ENCODE peak calls at places on chromosomes 2 and 18, in six cellular contexts. E is colonic mucosa, U is uterus, H is lower lobe of right lung, W is transverse colon, Z is tibial nerve. F is an unnamed sample.

GRCh38 chr2:72148975-72149555 is 1.4 kb upstream of the CYP26B1 start:
- DNase-seq in E (peak; percentile 60), U (peak; percentile 47), H (no peak), W (peak; percentile 46), Z (peak; percentile 42), F (no peak)

GRCh38 chr18:12056884-12057402 is 36.7 kb upstream of the ANKRD62 start:
- DNase-seq in E (no peak), U (no peak), H (no peak), W (no peak), Z (no peak), F (no peak)

GRCh38 chr18:58216071-58216471 is 172.0 kb downstream of the NEDD4L start:
- DNase-seq in E (peak; percentile 69), U (peak; percentile 36), H (no peak), W (peak; percentile 44), Z (no peak), F (no peak)

GRCh38 chr2:177201919-177202346 is 10.7 kb upstream of the HNRNPA3 start:
- DNase-seq in E (no peak), U (no peak), H (no peak), W (no peak), Z (no peak), F (no peak)

GRCh38 chr18:331231-331771 is 63.5 kb upstream of the THOC1 start:
- DNase-seq in E (no peak), U (peak; percentile 52), H (no peak), W (no peak), Z (no peak), F (no peak)

GRCh38 chr2:112187805-112188596 is 49.8 kb downstream of the FBLN7 start:
- DNase-seq in E (peak; percentile 28), U (no peak), H (no peak), W (peak; percentile 22), Z (no peak), F (no peak)

GRCh38 chr2:226184540-226184939 is 615.1 kb downstream of the IRS1 start:
- DNase-seq in E (no peak), U (no peak), H (no peak), W (no peak), Z (no peak), F (no peak)

GRCh38 chr2:237773826-237774225 is 24.8 kb upstream of the RBM44 start:
- DNase-seq in E (no peak), U (no peak), H (no peak), W (no peak), Z (no peak), F (no peak)

GRCh38 chr2:161947394-161947793 is 126.6 kb downstream of the DPP4 start:
- DNase-seq in E (no peak), U (no peak), H (no peak), W (no peak), Z (no peak), F (no peak)

GRCh38 chr2:70613510-70613909 is 59.9 kb upstream of the TGFA start:
- DNase-seq in E (no peak), U (no peak), H (no peak), W (no peak), Z (no peak), F (no peak)

GRCh38 chr2:186486651-186487647 is 889 bp downstream of the ZC3H15 start:
- DNase-seq in E (no peak), U (no peak), H (no peak), W (no peak), Z (no peak), F (no peak)

GRCh38 chr18:46477425-46478011 is 179.5 kb downstream of the LOXHD1 start:
- DNase-seq in E (no peak), U (no peak), H (no peak), W (no peak), Z (no peak), F (no peak)

GRCh38 chr2:150472122-150472899 is 15.2 kb downstream of the RND3 start:
- DNase-seq in E (peak; percentile 79), U (peak; percentile 35), H (peak; percentile 60), W (peak; percentile 71), Z (peak; percentile 31), F (no peak)

GRCh38 chr2:177334940-177335543 is 57.5 kb upstream of the AGPS start:
- DNase-seq in E (no peak), U (no peak), H (no peak), W (no peak), Z (no peak), F (no peak)

GRCh38 chr2:20609349-20609994 is 41.4 kb downstream of the HS1BP3 start:
- DNase-seq in E (no peak), U (peak; percentile 89), H (peak; percentile 30), W (peak; percentile 42), Z (peak; percentile 13), F (no peak)

GRCh38 chr2:217164008-217164407 is 304.1 kb upstream of the TNP1 start:
- DNase-seq in E (no peak), U (peak; percentile 39), H (no peak), W (no peak), Z (no peak), F (no peak)

GRCh38 chr2:69167469-69167822 is 154.5 kb downstream of the ANTXR1 start:
- DNase-seq in E (no peak), U (no peak), H (no peak), W (no peak), Z (no peak), F (no peak)
- H3K4me1 ChIP-seq in E (no peaks in the 10 kb centered on the region), U (peaks cover 5% of the 10 kb centered on the region), H (peaks cover 60% of the 10 kb centered on the region), W (peaks cover 19% of the 10 kb centered on the region), Z (no peaks in the 10 kb centered on the region), F (no peaks in the 10 kb centered on the region)

GRCh38 chr2:199684168-199684567 is 166.8 kb downstream of the FTCDNL1 start:
- DNase-seq in E (no peak), U (no peak), H (no peak), W (no peak), Z (no peak), F (no peak)
- TF ChIP-seq CTCF in E (no peak), U (no peak), H (no peak), W (no peak), Z (no peak), F (no peak)

GRCh38 chr2:75173746-75174145 is 25.6 kb downstream of the TACR1 start:
- DNase-seq in E (no peak), U (no peak), H (no peak), W (no peak), Z (no peak), F (no peak)

GRCh38 chr2:75177427-75177826 is 21.9 kb downstream of the TACR1 start:
- DNase-seq in E (no peak), U (no peak), H (no peak), W (no peak), Z (no peak), F (no peak)

GRCh38 chr2:75174981-75175380 is 24.3 kb downstream of the TACR1 start:
- DNase-seq in E (no peak), U (no peak), H (no peak), W (no peak), Z (no peak), F (no peak)

GRCh38 chr2:75175473-75175872 is 23.8 kb downstream of the TACR1 start:
- DNase-seq in E (no peak), U (no peak), H (no peak), W (no peak), Z (no peak), F (no peak)

DNA sequence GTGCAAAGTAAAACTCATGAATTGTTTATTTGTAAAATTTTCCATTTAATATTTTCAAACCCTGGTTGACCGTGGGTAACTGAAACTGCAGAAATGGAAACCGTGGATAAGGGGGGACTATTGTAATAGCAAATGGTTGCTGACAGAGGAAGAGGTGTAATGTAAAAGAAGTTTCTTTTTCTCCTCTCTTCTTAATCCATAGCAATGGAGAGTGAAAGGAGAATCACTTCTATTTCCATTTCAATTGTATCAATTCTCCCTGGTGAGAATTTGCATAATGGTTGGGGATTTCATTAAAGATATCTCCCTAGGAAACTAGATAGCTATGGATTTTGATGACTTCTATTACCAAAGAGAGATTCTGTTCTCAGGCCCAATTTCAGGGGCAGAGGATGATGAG is 24.8 kb downstream of the TACR1 start:
- DNase-seq in E (no peak), U (no peak), H (no peak), W (no peak), Z (no peak), F (no peak)
- H3K27me3 ChIP-seq in E (no peaks in the 10 kb centered on the region), U (no peaks in the 10 kb centered on the region), H (no peaks in the 10 kb centered on the region), W (no peaks in the 10 kb centered on the region), Z (no peaks in the 10 kb centered on the region), F (no peaks in the 10 kb centered on the region)

DNA sequence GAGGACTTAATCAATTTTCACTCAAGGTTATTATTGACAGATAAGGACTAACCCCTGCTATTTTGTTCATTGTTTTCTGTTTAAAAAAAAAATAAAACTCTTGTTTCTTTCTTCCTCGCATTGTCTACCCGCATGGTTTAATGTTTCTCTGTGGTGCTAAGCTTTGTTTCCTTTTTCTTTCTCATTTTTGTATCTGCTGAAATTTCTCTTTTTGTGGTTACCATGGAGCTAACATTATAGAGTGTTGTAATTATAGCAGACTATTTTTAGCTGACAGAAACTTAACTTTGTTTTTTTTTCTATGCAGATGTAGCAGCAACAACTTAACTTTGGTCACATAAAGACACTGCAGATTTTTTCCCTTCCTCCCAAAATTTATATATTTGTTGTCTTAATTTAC is 43.1 kb upstream of the CHN1 start:
- DNase-seq in E (no peak), U (no peak), H (no peak), W (no peak), Z (no peak), F (no peak)
- H3K4me1 ChIP-seq in E (no peaks in the 10 kb centered on the region), U (no peaks in the 10 kb centered on the region), H (no peaks in the 10 kb centered on the region), W (no peaks in the 10 kb centered on the region), Z (no peaks in the 10 kb centered on the region), F (no peaks in the 10 kb centered on the region)

F was measured in pancreas.